ENCODE peak calls at places on chromosomes 5 and 9, in eight cellular contexts. J, M, C, V, G, R, S and N are unnamed samples.

GRCh38 chr5:149737355-149737754 is 7.2 kb downstream of the PPARGC1B start:
- DNase-seq in V (no peak), J (no peak), S (no peak), C (no peak), M (no peak), R (no peak), G (no peak), N (no peak)

GRCh38 chr5:150627731-150628545 is 12.5 kb upstream of the SYNPO start:
- DNase-seq in C (no peak), M (no peak), R (no peak), G (peak), V (no peak), J (no peak), S (no peak), N (no peak)

GRCh38 chr5:11791777-11792176 is 112.5 kb downstream of the CTNND2 start:
- DNase-seq in C (no peak), J (no peak), R (no peak), V (no peak), G (no peak), M (no peak), S (no peak), N (no peak)

GRCh38 chr9:89000281-89000875 is 9.1 kb downstream of the S1PR3 start:
- DNase-seq in J (no peak), V (no peak), M (no peak), G (no peak), S (no peak), C (no peak), R (no peak), N (no peak)

GRCh38 chr9:114738581-114739316 is 56.8 kb upstream of the TEX48 start:
- DNase-seq in V (peak), S (peak), R (peak), C (peak), J (peak), M (peak), G (peak), N (no peak)

GRCh38 chr9:107504585-107505455 is 15.3 kb upstream of the KLF4 start:
- DNase-seq in G (peak), M (no peak), J (peak), R (no peak), C (no peak), S (no peak), V (no peak), N (no peak)

GRCh38 chr5:15573594-15573993 is 73.6 kb downstream of the FBXL7 start:
- DNase-seq in C (no peak), V (no peak), M (no peak), J (no peak), G (no peak), R (no peak), S (no peak), N (no peak)

GRCh38 chr9:99249619-99250018 is 27.5 kb downstream of the SEC61B start:
- DNase-seq in R (no peak), M (no peak), S (no peak), J (no peak), G (no peak), V (no peak), C (no peak), N (no peak)

GRCh38 chr5:62271370-62271769 is 34.6 kb upstream of the KIF2A start:
- DNase-seq in G (no peak), C (no peak), R (no peak), V (no peak), J (no peak), S (no peak), M (no peak), N (no peak)

GRCh38 chr5:14760548-14761002 is 96.1 kb downstream of the OTULIN start:
- DNase-seq in J (no peak), M (no peak), R (no peak), G (no peak), V (no peak), S (no peak), C (no peak), N (no peak)

GRCh38 chr9:804026-804425 is 37.5 kb upstream of the DMRT1 start:
- DNase-seq in C (no peak), M (no peak), V (no peak), S (no peak), R (no peak), J (no peak), G (no peak), N (no peak)

GRCh38 chr5:53490747-53491146 is 10.3 kb downstream of the FST start:
- DNase-seq in M (no peak), S (no peak), V (no peak), R (no peak), J (no peak), C (no peak), G (peak), N (no peak)

GRCh38 chr9:133950206-133950915 is 41.8 kb downstream of the VAV2 start:
- DNase-seq in S (peak), R (no peak), V (no peak), C (peak), M (no peak), J (no peak), G (no peak), N (no peak)

GRCh38 chr5:173412566-173412965 is 84.4 kb upstream of the STC2 start:
- DNase-seq in C (no peak), V (no peak), R (no peak), J (no peak), G (no peak), M (no peak), S (no peak), N (no peak)

GRCh38 chr9:108885643-108886348 is 23.7 kb downstream of the ACTL7A start:
- DNase-seq in R (no peak), V (peak), S (peak), M (peak), C (peak), J (no peak), G (peak), N (peak)

GRCh38 chr5:6587171-6587570 is 45.7 kb downstream of the NSUN2 start:
- DNase-seq in C (no peak), R (no peak), S (no peak), G (no peak), M (no peak), V (no peak), J (no peak), N (no peak)

GRCh38 chr5:34717426-34718327 is 61.5 kb downstream of the RAI14 start:
- DNase-seq in G (peak), S (no peak), R (no peak), M (no peak), V (no peak), C (no peak), J (no peak), N (no peak)

GRCh38 chr9:15873573-15874177 is 320.8 kb downstream of the CCDC171 start:
- DNase-seq in M (no peak), G (peak), V (no peak), R (no peak), J (no peak), S (peak), C (no peak), N (peak)

GRCh38 chr5:59813761-59814562 is 79.6 kb downstream of the PDE4D start:
- DNase-seq in R (peak), G (peak), M (peak), C (no peak), S (peak), J (no peak), V (no peak), N (peak)

GRCh38 chr9:133130721-133131244 is 9.7 kb upstream of the RALGDS start:
- DNase-seq in C (no peak), G (no peak), J (no peak), V (no peak), S (no peak), R (peak), M (no peak), N (peak)

GRCh38 chr5:112960861-112961504 is 15.6 kb upstream of the DCP2 start:
- DNase-seq in V (no peak), G (no peak), C (no peak), S (no peak), R (no peak), J (no peak), M (no peak), N (no peak)

GRCh38 chr5:40914835-40915234 is 5.5 kb downstream of the C7 start:
- DNase-seq in V (no peak), C (no peak), R (no peak), M (no peak), S (no peak), G (no peak), J (no peak), N (no peak)

GRCh38 chr5:139752506-139753350 is 42.9 kb upstream of the PSD2 start:
- DNase-seq in S (no peak), G (peak), M (no peak), C (no peak), J (no peak), V (no peak), R (no peak), N (no peak)

GRCh38 chr9:20552874-20553624 is 69.2 kb downstream of the MLLT3 start:
- DNase-seq in G (peak), S (no peak), R (no peak), J (no peak), V (no peak), M (no peak), C (no peak), N (peak)

GRCh38 chr5:32147236-32147635 is 26.9 kb downstream of the GOLPH3 start:
- DNase-seq in S (no peak), R (no peak), J (no peak), C (no peak), G (no peak), V (no peak), M (no peak), N (no peak)

GRCh38 chr9:684055-684949 is 157.2 kb upstream of the DMRT1 start:
- DNase-seq in M (no peak), G (peak), S (no peak), C (peak), V (no peak), R (no peak), J (no peak), N (no peak)

GRCh38 chr9:127112056-127112455 is 10.4 kb downstream of the ANGPTL2 start:
- DNase-seq in R (no peak), M (no peak), V (no peak), G (no peak), C (no peak), S (no peak), J (no peak), N (no peak)

GRCh38 chr5:98425626-98426025 is 347.8 kb upstream of the RGMB start:
- DNase-seq in V (no peak), S (no peak), M (no peak), R (no peak), G (no peak), J (no peak), C (no peak), N (no peak)

GRCh38 chr5:82748688-82749091 is 328.5 kb downstream of the TMEM167A start:
- DNase-seq in M (no peak), G (no peak), S (no peak), V (no peak), J (no peak), C (no peak), R (no peak), N (no peak)

GRCh38 chr5:531749-532315 is 7.6 kb upstream of the SLC9A3 start:
- DNase-seq in V (no peak), S (no peak), M (no peak), J (no peak), R (no peak), C (no peak), G (no peak), N (no peak)